ENCODE peak calls at places on chromosomes 1 and 21, in ten cellular contexts. X, K, I, Y, H, Q, C, F, O and D are unnamed samples.

GRCh38 chr1:91718368-91718767 is 167.6 kb downstream of the TGFBR3 start:
- DNase-seq in X (no peak), K (no peak), I (no peak), Y (no peak), H (no peak), Q (no peak), C (no peak), F (no peak), O (no peak), D (no peak)

GRCh38 chr1:69993787-69994186 is 211.6 kb downstream of the LRRC40 start:
- DNase-seq in X (no peak), K (no peak), I (no peak), Y (no peak), H (no peak), Q (peak), C (no peak), F (peak), O (no peak), D (no peak)

GRCh38 chr21:44989538-44989888 is 49.7 kb downstream of the SLX9 start:
- DNase-seq in X (no peak), K (peak), I (no peak), Y (no peak), H (no peak), Q (peak), C (no peak), F (peak), O (no peak), D (no peak)

GRCh38 chr1:77290576-77290975 is 8.8 kb downstream of the AK5 start:
- DNase-seq in X (no peak), K (no peak), I (no peak), Y (no peak), H (no peak), Q (no peak), C (no peak), F (no peak), O (no peak), D (no peak)

GRCh38 chr1:58568911-58569310 is 8.1 kb downstream of the TACSTD2 start:
- DNase-seq in X (no peak), K (no peak), I (no peak), Y (no peak), H (no peak), Q (no peak), C (no peak), F (no peak), O (no peak), D (no peak)

GRCh38 chr1:40130892-40131291 is 30.3 kb upstream of the RLF start:
- DNase-seq in X (no peak), K (no peak), I (no peak), Y (no peak), H (no peak), Q (peak), C (no peak), F (no peak), O (no peak), D (no peak)

GRCh38 chr1:55775007-55775406 is 559.8 kb upstream of the USP24 start:
- DNase-seq in X (no peak), K (no peak), I (no peak), Y (no peak), H (no peak), Q (no peak), C (no peak), F (no peak), O (no peak), D (no peak)

GRCh38 chr1:14567903-14568302 is 30.6 kb upstream of the KAZN start:
- DNase-seq in X (no peak), K (no peak), I (no peak), Y (no peak), H (no peak), Q (no peak), C (no peak), F (no peak), O (no peak), D (no peak)

GRCh38 chr1:55640708-55641473 is 425.7 kb upstream of the USP24 start:
- DNase-seq in X (peak), K (peak), I (peak), Y (no peak), H (no peak), Q (peak), C (peak), F (peak), O (no peak), D (no peak)

GRCh38 chr21:34892196-34892595 is 156.9 kb downstream of the RUNX1 start:
- DNase-seq in X (no peak), K (no peak), I (peak), Y (no peak), H (no peak), Q (peak), C (no peak), F (no peak), O (no peak), D (no peak)

GRCh38 chr21:46038871-46039397 is 57.4 kb downstream of the COL6A1 start:
- DNase-seq in X (peak), K (peak), I (peak), Y (no peak), H (no peak), Q (peak), C (no peak), F (peak), O (no peak), D (no peak)

GRCh38 chr1:17665054-17665453 is 90.1 kb upstream of the ACTL8 start:
- DNase-seq in X (no peak), K (no peak), I (no peak), Y (no peak), H (no peak), Q (no peak), C (no peak), F (no peak), O (no peak), D (no peak)

GRCh38 chr1:57674803-57675202 is 250.9 kb upstream of the DAB1 start:
- DNase-seq in X (no peak), K (no peak), I (no peak), Y (no peak), H (no peak), Q (no peak), C (no peak), F (peak), O (no peak), D (no peak)

GRCh38 chr1:221759436-221759835 is 17.5 kb upstream of the DUSP10 start:
- DNase-seq in X (no peak), K (no peak), I (no peak), Y (no peak), H (no peak), Q (peak), C (no peak), F (peak), O (no peak), D (no peak)

GRCh38 chr21:16829532-16829931 is 683.3 kb upstream of the CXADR start:
- DNase-seq in X (no peak), K (no peak), I (no peak), Y (no peak), H (no peak), Q (no peak), C (no peak), F (no peak), O (no peak), D (no peak)

GRCh38 chr1:17599301-17600300 is 60.1 kb downstream of the ARHGEF10L start:
- DNase-seq in X (no peak), K (peak), I (no peak), Y (no peak), H (no peak), Q (no peak), C (no peak), F (no peak), O (no peak), D (no peak)

GRCh38 chr1:47931395-47931794 is 65.8 kb downstream of the TRABD2B start:
- DNase-seq in X (no peak), K (no peak), I (no peak), Y (peak), H (no peak), Q (peak), C (peak), F (no peak), O (no peak), D (peak)

GRCh38 chr1:99600782-99601181 is 45.1 kb upstream of the PALMD start:
- DNase-seq in X (no peak), K (no peak), I (no peak), Y (no peak), H (no peak), Q (no peak), C (no peak), F (no peak), O (no peak), D (no peak)

GRCh38 chr1:228050571-228051181 is 31.8 kb upstream of the ARF1 start:
- DNase-seq in X (no peak), K (peak), I (no peak), Y (no peak), H (no peak), Q (no peak), C (no peak), F (no peak), O (no peak), D (no peak)

GRCh38 chr1:65812065-65812464 is 19.4 kb downstream of the PDE4B start:
- DNase-seq in X (peak), K (no peak), I (peak), Y (no peak), H (peak), Q (peak), C (peak), F (peak), O (peak), D (no peak)